ENCODE peak calls at places on chromosomes 7 and 10, in eight cellular contexts. A is testis, R is MM.1S, C is transverse colon, K is osteocyte, L is fibroblast of lung, F is GM10248, M is epithelial cell of esophagus. E is an unnamed sample.

GRCh38 chr10:5546891-5547683 is 22.3 kb downstream of the CALML3 start:
- DNase-seq in A (no peak), R (no peak), C (peak; percentile 88), K (no peak), L (no peak), F (no peak), M (peak; percentile 79), E (no peak)

GRCh38 chr10:125201108-125201524 is 40.8 kb upstream of the CTBP2 start:
- DNase-seq in A (no peak), R (no peak), C (no peak), K (peak; percentile 51), L (peak; percentile 18), F (peak; percentile 63), M (peak; percentile 68), E (no peak)

GRCh38 chr7:19773361-19773760 is at the start of gene TMEM196:
- DNase-seq in A (no peak), R (no peak), C (no peak), K (no peak), L (no peak), F (no peak), M (no peak), E (no peak)

GRCh38 chr7:39589323-39590111 is 23.3 kb downstream of the YAE1 start:
- DNase-seq in A (no peak), R (peak; percentile 87), C (no peak), K (no peak), L (peak; percentile 64), F (peak; percentile 52), M (peak; percentile 85), E (no peak)

GRCh38 chr10:101655581-101655980 is 39.4 kb downstream of the FBXW4 start:
- DNase-seq in A (peak; percentile 47), R (no peak), C (peak; percentile 12), K (no peak), L (peak; percentile 9), F (no peak), M (no peak), E (no peak)

GRCh38 chr10:34648507-34648906 is 166.6 kb downstream of the PARD3 start:
- DNase-seq in A (no peak), R (no peak), C (no peak), K (no peak), L (no peak), F (no peak), M (no peak), E (no peak)

GRCh38 chr10:49661291-49661856 is 18.1 kb upstream of the C10orf53 start:
- DNase-seq in A (no peak), R (no peak), C (no peak), K (no peak), L (no peak), F (peak; percentile 3), M (peak; percentile 82), E (no peak)

GRCh38 chr10:23262928-23263327 is 70.8 kb downstream of the PTF1A start:
- DNase-seq in A (no peak), R (no peak), C (no peak), K (no peak), L (no peak), F (no peak), M (no peak), E (no peak)

GRCh38 chr7:153027904-153028303 is 268.4 kb downstream of the ACTR3B start:
- DNase-seq in A (no peak), R (no peak), C (no peak), K (no peak), L (no peak), F (no peak), M (no peak), E (no peak)

GRCh38 chr10:44902838-44903545 is 8.1 kb upstream of the TMEM72 start:
- DNase-seq in A (no peak), R (no peak), C (no peak), K (no peak), L (no peak), F (no peak), M (no peak), E (no peak)

GRCh38 chr10:125783957-125784356 is 8.3 kb upstream of the MMP21 start:
- DNase-seq in A (no peak), R (peak; percentile 61), C (no peak), K (no peak), L (peak; percentile 44), F (peak; percentile 57), M (no peak), E (no peak)

GRCh38 chr10:43681226-43681625 is 32.5 kb upstream of the ZNF32 start:
- DNase-seq in A (no peak), R (no peak), C (no peak), K (no peak), L (no peak), F (no peak), M (no peak), E (no peak)

GRCh38 chr7:31741852-31742251 is 54.8 kb downstream of the PPP1R17 start:
- DNase-seq in A (no peak), R (no peak), C (no peak), K (no peak), L (no peak), F (no peak), M (peak; percentile 31), E (no peak)

GRCh38 chr7:31747553-31747952 is 60.5 kb downstream of the PPP1R17 start:
- DNase-seq in A (no peak), R (no peak), C (peak; percentile 11), K (no peak), L (no peak), F (no peak), M (peak; percentile 70), E (no peak)

GRCh38 chr7:31748084-31748483 is 61.1 kb downstream of the PPP1R17 start:
- DNase-seq in A (no peak), R (no peak), C (no peak), K (no peak), L (no peak), F (no peak), M (peak; percentile 26), E (no peak)

DNA sequence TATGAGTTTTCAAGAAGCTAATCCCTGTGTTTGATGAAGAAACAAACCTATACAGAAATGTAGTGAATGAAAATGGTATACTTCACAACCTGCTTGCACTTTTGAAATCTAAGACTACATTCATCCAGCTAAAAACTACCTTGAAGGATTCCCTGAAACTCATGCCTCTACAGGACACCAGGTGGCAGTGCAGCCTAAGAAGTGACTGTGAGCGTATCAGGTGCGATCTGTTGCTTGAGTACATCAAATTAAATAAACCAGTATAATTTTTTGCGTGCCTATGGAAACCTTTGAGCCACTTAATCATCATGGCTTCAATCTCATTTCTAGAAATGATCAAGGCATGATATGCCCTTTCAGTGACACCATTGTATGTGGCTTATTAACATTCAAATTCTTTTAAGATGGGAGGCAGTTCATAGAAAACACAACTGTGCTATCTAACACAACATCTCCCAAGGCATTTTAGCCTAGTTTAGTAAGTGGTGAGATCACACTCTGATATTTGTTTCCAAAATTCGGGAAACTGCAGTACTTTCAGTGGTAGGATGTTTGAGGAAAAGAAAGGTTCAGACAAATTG is 57.4 kb downstream of the PPP1R17 start:
- DNase-seq in A (peak; percentile 79), R (peak; percentile 59), C (peak; percentile 65), K (peak; percentile 86), L (peak; percentile 71), F (peak; percentile 38), M (peak; percentile 81), E (no peak)
- TF ChIP-seq CTCF in A (peak; percentile 81), R (peak; percentile 92), C (peak; percentile 79), K (peak; percentile 96), L (peak; percentile 94), F (peak; percentile 73), M (peak; percentile 95), E (peak; percentile 98)

GRCh38 chr10:725786-726185 is 36.3 kb upstream of the DIP2C start:
- DNase-seq in A (no peak), R (no peak), C (no peak), K (no peak), L (peak; percentile 9), F (no peak), M (no peak), E (no peak)

GRCh38 chr10:727162-727790 is 37.8 kb upstream of the DIP2C start:
- DNase-seq in A (no peak), R (no peak), C (no peak), K (peak; percentile 69), L (no peak), F (no peak), M (no peak), E (peak; percentile 64)

GRCh38 chr10:722281-723060 is 33.0 kb upstream of the DIP2C start:
- DNase-seq in A (no peak), R (no peak), C (no peak), K (no peak), L (no peak), F (no peak), M (no peak), E (no peak)

GRCh38 chr10:728603-729002 is 39.1 kb upstream of the DIP2C start:
- DNase-seq in A (no peak), R (no peak), C (no peak), K (no peak), L (no peak), F (no peak), M (no peak), E (peak; percentile 40)

DNA sequence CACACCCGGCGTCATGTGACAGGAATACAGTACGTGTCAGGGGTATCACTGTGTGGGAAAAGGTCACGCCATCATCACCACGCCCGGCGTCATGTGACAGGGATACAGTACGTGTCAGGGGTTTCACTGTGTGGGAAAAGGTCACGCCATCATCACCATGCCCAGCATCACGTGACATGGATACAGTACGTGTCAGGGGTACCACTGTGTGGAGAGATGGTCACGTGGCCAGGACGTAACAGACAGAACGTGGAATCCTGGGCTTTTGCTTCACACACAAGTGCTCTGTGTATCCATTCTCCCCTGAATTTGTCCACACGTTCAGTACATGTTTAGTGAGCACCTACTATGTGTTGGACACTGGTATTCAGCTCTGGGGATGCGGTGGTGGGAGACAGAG is 34.5 kb upstream of the DIP2C start:
- DNase-seq in A (no peak), R (no peak), C (no peak), K (no peak), L (no peak), F (no peak), M (no peak), E (no peak)
- TF ChIP-seq CTCF in A (no peak), R (no peak), C (no peak), K (no peak), L (no peak), F (no peak), M (no peak), E (no peak)

DNA sequence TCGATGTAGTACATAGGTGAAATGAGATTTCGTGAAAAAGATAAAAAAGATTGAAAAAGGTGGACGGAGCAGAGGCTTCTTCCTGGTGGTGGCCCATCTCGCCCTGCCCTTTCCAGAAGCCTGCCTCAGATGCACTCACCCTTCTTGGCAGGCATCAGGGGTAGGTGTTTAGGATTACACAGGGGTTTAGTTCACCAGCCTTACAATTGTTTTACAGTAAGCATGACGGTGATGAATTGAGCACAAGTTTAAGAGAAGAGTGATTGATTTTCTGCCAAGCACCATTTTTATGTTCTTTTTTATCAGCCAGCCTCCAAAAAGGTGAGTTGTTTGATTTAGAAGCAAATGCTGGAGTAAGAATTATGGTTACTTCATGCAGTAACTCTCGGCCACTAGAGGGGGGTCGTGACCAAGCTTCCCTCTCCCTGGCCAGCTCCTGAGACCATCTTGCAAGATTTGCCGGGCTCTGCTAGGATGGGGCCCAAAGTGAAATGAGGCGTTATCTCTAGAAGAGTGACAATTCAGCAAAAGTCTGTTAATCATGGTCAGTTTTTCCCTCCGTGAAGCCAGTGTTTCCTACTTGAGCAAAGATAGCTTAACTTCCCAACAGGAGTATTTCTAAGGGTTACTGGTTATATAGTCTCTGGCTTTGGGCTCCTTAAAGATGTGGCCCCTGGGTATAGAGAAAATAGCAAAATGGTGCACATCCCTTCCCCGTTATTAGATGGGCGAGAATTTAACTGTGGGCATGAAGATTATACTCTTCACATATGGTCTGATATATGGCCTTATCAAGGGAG is 228.8 kb downstream of the BMPER start:
- DNase-seq in A (peak; percentile 85), R (peak; percentile 36), C (peak; percentile 42), K (no peak), L (peak; percentile 81), F (peak; percentile 24), M (peak; percentile 80), E (no peak)
- TF ChIP-seq CTCF in A (peak; percentile 7), R (peak; percentile 59), C (peak; percentile 53), K (peak; percentile 85), L (peak; percentile 84), F (peak; percentile 39), M (peak; percentile 86), E (peak; percentile 89)

GRCh38 chr10:120705306-120705705 is 145.9 kb upstream of the WDR11 start:
- DNase-seq in A (no peak), R (no peak), C (no peak), K (no peak), L (no peak), F (no peak), M (no peak), E (no peak)
- TF ChIP-seq CTCF in A (no peak), R (no peak), C (no peak), K (no peak), L (no peak), F (no peak), M (no peak), E (no peak)

E was measured in type B pancreatic cell.